ENCODE peak calls at places on chromosomes 2 and 18, in eight cellular contexts. M, D, X, U, Q, A, K and L are unnamed samples.

GRCh38 chr18:69127844-69128486 is 272.7 kb upstream of the DOK6 start:
- DNase-seq in M (no peak), D (no peak), X (no peak), U (no peak), Q (no peak), A (no peak), K (no peak), L (peak; percentile 28)

GRCh38 chr2:109690822-109691541 is 76.8 kb downstream of the SOWAHC start:
- DNase-seq in M (no peak), D (no peak), X (no peak), U (no peak), Q (no peak), A (no peak), K (no peak), L (no peak)

GRCh38 chr2:236129935-236130334 is 38.3 kb downstream of the GBX2 start:
- DNase-seq in M (no peak), D (no peak), X (no peak), U (no peak), Q (no peak), A (no peak), K (no peak), L (no peak)

GRCh38 chr2:25570161-25570840 is 103.1 kb downstream of the DTNB start:
- DNase-seq in M (no peak), D (no peak), X (no peak), U (no peak), Q (no peak), A (no peak), K (no peak), L (no peak)

GRCh38 chr2:219245899-219246230 is 586 bp downstream of the STK16 start:
- DNase-seq in M (no peak), D (no peak), X (no peak), U (no peak), Q (no peak), A (peak; percentile 23), K (no peak), L (no peak)

GRCh38 chr2:138020432-138020831 is 56.2 kb downstream of the HNMT start:
- DNase-seq in M (no peak), D (no peak), X (no peak), U (no peak), Q (no peak), A (no peak), K (no peak), L (no peak)

GRCh38 chr2:20642026-20642971 is 8.6 kb downstream of the HS1BP3 start:
- DNase-seq in M (peak; percentile 86), D (peak; percentile 40), X (peak; percentile 85), U (peak; percentile 57), Q (peak; percentile 78), A (peak; percentile 92), K (peak; percentile 69), L (peak; percentile 78)

GRCh38 chr2:197292614-197293013 is 18.0 kb downstream of the ANKRD44 start:
- DNase-seq in M (no peak), D (no peak), X (no peak), U (no peak), Q (no peak), A (no peak), K (no peak), L (no peak)

GRCh38 chr2:31319391-31320175 is 85.6 kb downstream of the EHD3 start:
- DNase-seq in M (no peak), D (no peak), X (no peak), U (peak; percentile 9), Q (no peak), A (no peak), K (no peak), L (no peak)

GRCh38 chr2:104769096-104769495 is 84.8 kb upstream of the POU3F3 start:
- DNase-seq in M (no peak), D (no peak), X (no peak), U (no peak), Q (no peak), A (no peak), K (no peak), L (no peak)